ENCODE peak calls at places on chromosome X, in five cellular contexts. One of them, this sample, is unnamed.

GRCh38 chrX:127708155-127708554 is 344.0 kb downstream of the ACTRT1 start:
- DNase-seq in cardiac fibroblast: no peak
- DNase-seq in A549: no peak
- DNase-seq in endodermal cell: no peak
- DNase-seq in MM.1S: no peak
- DNase-seq in this sample: no peak

GRCh38 chrX:123803331-123803983 is 56.4 kb upstream of the XIAP start:
- DNase-seq in A549: peak; percentile 66
- DNase-seq in endodermal cell: peak; percentile 60
- DNase-seq in MM.1S: no peak
- DNase-seq in cardiac fibroblast: peak; percentile 56
- DNase-seq in this sample: peak; percentile 68

GRCh38 chrX:11406109-11406755 is 113.0 kb downstream of the AMELX start:
- DNase-seq in cardiac fibroblast: no peak
- DNase-seq in A549: no peak
- DNase-seq in endodermal cell: no peak
- DNase-seq in MM.1S: no peak
- DNase-seq in this sample: no peak

GRCh38 chrX:9832811-9833210 is 46.6 kb downstream of the SHROOM2 start:
- DNase-seq in cardiac fibroblast: no peak
- DNase-seq in MM.1S: peak; percentile 8
- DNase-seq in endodermal cell: peak; percentile 73
- DNase-seq in A549: no peak
- DNase-seq in this sample: peak; percentile 33

GRCh38 chrX:151517421-151517820 is 46.1 kb upstream of the PASD1 start:
- DNase-seq in cardiac fibroblast: no peak
- DNase-seq in A549: no peak
- DNase-seq in endodermal cell: no peak
- DNase-seq in MM.1S: no peak
- DNase-seq in this sample: no peak

GRCh38 chrX:12128017-12128416 is 10.3 kb upstream of the FRMPD4 start:
- DNase-seq in cardiac fibroblast: no peak
- DNase-seq in MM.1S: no peak
- DNase-seq in A549: no peak
- DNase-seq in endodermal cell: no peak
- DNase-seq in this sample: no peak

GRCh38 chrX:132612990-132613564 is 124.2 kb upstream of the MBNL3 start:
- DNase-seq in MM.1S: peak; percentile 22
- DNase-seq in cardiac fibroblast: peak; percentile 48
- DNase-seq in endodermal cell: peak; percentile 76
- DNase-seq in A549: no peak
- DNase-seq in this sample: peak; percentile 40

GRCh38 chrX:38225093-38225492 is 4.4 kb upstream of the SRPX start:
- DNase-seq in A549: no peak
- DNase-seq in endodermal cell: peak; percentile 52
- DNase-seq in MM.1S: no peak
- DNase-seq in cardiac fibroblast: no peak
- DNase-seq in this sample: no peak

GRCh38 chrX:106957856-106958255 is 37.7 kb downstream of the CLDN2 start:
- DNase-seq in MM.1S: no peak
- DNase-seq in A549: no peak
- DNase-seq in cardiac fibroblast: no peak
- DNase-seq in endodermal cell: no peak
- DNase-seq in this sample: no peak

GRCh38 chrX:43474321-43474720 is 181.8 kb upstream of the MAOA start:
- DNase-seq in endodermal cell: peak; percentile 71
- DNase-seq in A549: no peak
- DNase-seq in MM.1S: no peak
- DNase-seq in cardiac fibroblast: no peak
- DNase-seq in this sample: no peak

GRCh38 chrX:14884714-14885113 is 11.5 kb downstream of the MOSPD2 start:
- DNase-seq in MM.1S: no peak
- DNase-seq in cardiac fibroblast: no peak
- DNase-seq in endodermal cell: no peak
- DNase-seq in A549: no peak
- DNase-seq in this sample: no peak

GRCh38 chrX:27399146-27399456 is 64.0 kb downstream of the PPP4R3C start:
- DNase-seq in MM.1S: no peak
- DNase-seq in endodermal cell: no peak
- DNase-seq in cardiac fibroblast: no peak
- DNase-seq in A549: no peak
- DNase-seq in this sample: no peak

GRCh38 chrX:154374361-154375155 is at the start of gene FLNA:
- DNase-seq in cardiac fibroblast: no peak
- DNase-seq in endodermal cell: peak; percentile 83
- DNase-seq in MM.1S: peak; percentile 34
- DNase-seq in A549: no peak
- DNase-seq in this sample: peak; percentile 57

GRCh38 chrX:73577368-73577767 is 14.4 kb downstream of the CHIC1 start:
- DNase-seq in cardiac fibroblast: peak; percentile 75
- DNase-seq in A549: no peak
- DNase-seq in MM.1S: no peak
- DNase-seq in endodermal cell: no peak
- DNase-seq in this sample: no peak

GRCh38 chrX:11944486-11944885 is 186.4 kb downstream of the MSL3 start:
- DNase-seq in endodermal cell: peak; percentile 85
- DNase-seq in MM.1S: no peak
- DNase-seq in cardiac fibroblast: peak; percentile 75
- DNase-seq in A549: peak; percentile 11
- DNase-seq in this sample: peak; percentile 28

GRCh38 chrX:147912093-147912801 is 528 bp downstream of the FMR1 start:
- DNase-seq in MM.1S: peak; percentile 35
- DNase-seq in cardiac fibroblast: peak; percentile 40
- DNase-seq in endodermal cell: peak; percentile 68
- DNase-seq in A549: peak; percentile 22
- DNase-seq in this sample: peak; percentile 46

GRCh38 chrX:118698516-118699247 is 28.7 kb upstream of the IL13RA1 start:
- DNase-seq in cardiac fibroblast: no peak
- DNase-seq in endodermal cell: no peak
- DNase-seq in MM.1S: no peak
- DNase-seq in A549: no peak
- DNase-seq in this sample: no peak

GRCh38 chrX:152899874-152900719 is 2.2 kb downstream of the ZNF185 start:
- DNase-seq in A549: no peak
- DNase-seq in MM.1S: no peak
- DNase-seq in endodermal cell: peak; percentile 38
- DNase-seq in cardiac fibroblast: no peak
- DNase-seq in this sample: no peak

GRCh38 chrX:16436348-16437188 is 213.4 kb upstream of the S100G start:
- DNase-seq in cardiac fibroblast: peak; percentile 71
- DNase-seq in A549: peak; percentile 35
- DNase-seq in endodermal cell: peak; percentile 95
- DNase-seq in MM.1S: peak; percentile 48
- DNase-seq in this sample: peak; percentile 58

GRCh38 chrX:19440713-19441112 is 74.6 kb downstream of the MAP3K15 start:
- DNase-seq in endodermal cell: no peak
- DNase-seq in A549: no peak
- DNase-seq in MM.1S: no peak
- DNase-seq in cardiac fibroblast: peak; percentile 65
- DNase-seq in this sample: no peak

GRCh38 chrX:113950081-113950678 is 633.7 kb upstream of the HTR2C start:
- DNase-seq in endodermal cell: no peak
- DNase-seq in MM.1S: no peak
- DNase-seq in A549: no peak
- DNase-seq in cardiac fibroblast: no peak
- DNase-seq in this sample: no peak

GRCh38 chrX:154013001-154013421 is 6.7 kb downstream of the IRAK1 start:
- DNase-seq in endodermal cell: no peak
- DNase-seq in cardiac fibroblast: no peak
- DNase-seq in MM.1S: no peak
- DNase-seq in A549: no peak
- DNase-seq in this sample: no peak

GRCh38 chrX:66021407-66021757 is 18.5 kb downstream of the VSIG4 start:
- DNase-seq in endodermal cell: no peak
- DNase-seq in cardiac fibroblast: no peak
- DNase-seq in MM.1S: no peak
- DNase-seq in A549: no peak
- DNase-seq in this sample: no peak

GRCh38 chrX:138886769-138887168 is 175.3 kb upstream of the FGF13 start:
- DNase-seq in cardiac fibroblast: no peak
- DNase-seq in MM.1S: no peak
- DNase-seq in A549: no peak
- DNase-seq in endodermal cell: no peak
- DNase-seq in this sample: no peak

GRCh38 chrX:74063426-74064155 is 240.4 kb upstream of the ZCCHC13 start:
- DNase-seq in endodermal cell: no peak
- DNase-seq in MM.1S: no peak
- DNase-seq in cardiac fibroblast: no peak
- DNase-seq in A549: no peak
- DNase-seq in this sample: no peak

GRCh38 chrX:100297732-100298131 is 112.3 kb downstream of the PCDH19 start:
- DNase-seq in cardiac fibroblast: no peak
- DNase-seq in endodermal cell: no peak
- DNase-seq in MM.1S: no peak
- DNase-seq in A549: no peak
- DNase-seq in this sample: no peak

GRCh38 chrX:111083101-111083500 is 12.9 kb upstream of the PAK3 start:
- DNase-seq in cardiac fibroblast: no peak
- DNase-seq in endodermal cell: no peak
- DNase-seq in MM.1S: no peak
- DNase-seq in A549: no peak
- DNase-seq in this sample: no peak

GRCh38 chrX:24231780-24232179 is 82.1 kb downstream of the SUPT20HL2 start:
- DNase-seq in cardiac fibroblast: no peak
- DNase-seq in MM.1S: no peak
- DNase-seq in A549: no peak
- DNase-seq in endodermal cell: no peak
- DNase-seq in this sample: no peak
- H3K4me3 ChIP-seq in cardiac fibroblast: no peak overlapping the region
- H3K4me3 ChIP-seq in MM.1S: no peak overlapping the region
- H3K4me3 ChIP-seq in A549: no peak overlapping the region
- H3K4me3 ChIP-seq in endodermal cell: no peak overlapping the region
- H3K4me3 ChIP-seq in this sample: no peak overlapping the region

GRCh38 chrX:41858161-41858775 is 65.1 kb downstream of the CASK start:
- DNase-seq in cardiac fibroblast: no peak
- DNase-seq in MM.1S: no peak
- DNase-seq in endodermal cell: peak; percentile 80
- DNase-seq in A549: no peak
- DNase-seq in this sample: no peak

GRCh38 chrX:41862562-41863184 is 60.7 kb downstream of the CASK start:
- DNase-seq in MM.1S: no peak
- DNase-seq in cardiac fibroblast: no peak
- DNase-seq in endodermal cell: no peak
- DNase-seq in A549: no peak
- DNase-seq in this sample: no peak

GRCh38 chrX:41868392-41868977 is 54.9 kb downstream of the CASK start:
- DNase-seq in MM.1S: no peak
- DNase-seq in endodermal cell: no peak
- DNase-seq in A549: no peak
- DNase-seq in cardiac fibroblast: no peak
- DNase-seq in this sample: no peak

GRCh38 chrX:41857670-41858069 is 65.7 kb downstream of the CASK start:
- DNase-seq in cardiac fibroblast: no peak
- DNase-seq in A549: no peak
- DNase-seq in endodermal cell: no peak
- DNase-seq in MM.1S: no peak
- DNase-seq in this sample: no peak

GRCh38 chrX:41863343-41864203 is 59.8 kb downstream of the CASK start:
- DNase-seq in MM.1S: no peak
- DNase-seq in cardiac fibroblast: no peak
- DNase-seq in endodermal cell: no peak
- DNase-seq in A549: no peak
- DNase-seq in this sample: no peak
- TF ChIP-seq CTCF in MM.1S: peak; percentile 4
- TF ChIP-seq CTCF in cardiac fibroblast: no peak
- TF ChIP-seq CTCF in endodermal cell: peak; percentile 51
- TF ChIP-seq CTCF in A549: no peak
- TF ChIP-seq CTCF in this sample: no peak

GRCh38 chrX:136765957-136766356 is 14.8 kb downstream of the ARHGEF6 start:
- DNase-seq in MM.1S: no peak
- DNase-seq in A549: no peak
- DNase-seq in endodermal cell: no peak
- DNase-seq in cardiac fibroblast: no peak
- DNase-seq in this sample: no peak
- H3K4me3 ChIP-seq in MM.1S: no peak overlapping the region
- H3K4me3 ChIP-seq in A549: no peak overlapping the region
- H3K4me3 ChIP-seq in endodermal cell: no peak overlapping the region
- H3K4me3 ChIP-seq in cardiac fibroblast: no peak overlapping the region
- H3K4me3 ChIP-seq in this sample: no peak overlapping the region

DNA sequence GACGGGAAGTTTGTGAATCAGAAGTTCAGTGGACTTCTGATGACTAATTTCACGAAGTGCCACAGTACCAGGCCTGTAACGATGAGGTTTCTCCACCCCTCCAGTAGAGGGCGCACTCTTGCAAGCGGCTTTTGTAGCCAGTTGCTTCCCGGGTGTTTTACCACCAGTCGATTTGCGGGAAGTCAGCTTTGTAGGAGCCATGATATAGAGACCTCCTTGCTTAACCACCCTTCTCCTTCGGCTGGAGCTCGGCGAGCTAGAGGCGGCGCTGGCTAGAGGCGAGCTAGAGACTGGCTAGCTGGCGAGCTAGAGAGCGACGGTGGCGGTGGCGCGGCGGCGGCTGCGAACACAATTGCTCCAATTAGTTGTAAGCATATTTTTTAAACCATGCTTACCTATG is 72.0 kb downstream of the IL1RAPL1 start:
- DNase-seq in A549: no peak
- DNase-seq in cardiac fibroblast: no peak
- DNase-seq in endodermal cell: peak; percentile 52
- DNase-seq in MM.1S: no peak
- DNase-seq in this sample: peak; percentile 3
- TF ChIP-seq CTCF in A549: no peak
- TF ChIP-seq CTCF in cardiac fibroblast: no peak
- TF ChIP-seq CTCF in endodermal cell: peak; percentile 78
- TF ChIP-seq CTCF in MM.1S: peak; percentile 29
- TF ChIP-seq CTCF in this sample: peak; percentile 26

DNA sequence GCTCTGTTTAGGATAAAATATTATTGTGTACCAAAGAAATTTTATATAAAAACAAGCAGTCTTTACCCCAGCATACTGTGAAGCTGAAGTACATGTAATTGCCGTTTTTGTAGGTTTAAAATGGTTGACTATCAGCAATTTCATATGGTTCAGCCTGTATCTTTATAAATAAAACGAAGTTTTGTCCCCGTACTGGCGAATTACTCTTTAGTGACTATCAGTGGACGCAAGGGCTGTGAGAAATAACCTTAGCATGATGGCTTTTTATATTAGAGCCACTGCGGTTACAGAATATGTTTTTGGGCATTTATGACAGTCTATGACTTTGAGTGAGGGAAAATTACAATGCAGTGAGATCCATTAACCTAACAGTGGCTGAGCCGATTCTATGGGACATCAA is 1.2 kb downstream of the GPM6B start:
- DNase-seq in endodermal cell: no peak
- DNase-seq in MM.1S: no peak
- DNase-seq in cardiac fibroblast: no peak
- DNase-seq in A549: no peak
- DNase-seq in this sample: no peak
- H3K4me3 ChIP-seq in endodermal cell: no peak overlapping the region
- H3K4me3 ChIP-seq in MM.1S: no peak overlapping the region
- H3K4me3 ChIP-seq in cardiac fibroblast: no peak overlapping the region
- H3K4me3 ChIP-seq in A549: no peak overlapping the region
- H3K4me3 ChIP-seq in this sample: no peak overlapping the region

DNA sequence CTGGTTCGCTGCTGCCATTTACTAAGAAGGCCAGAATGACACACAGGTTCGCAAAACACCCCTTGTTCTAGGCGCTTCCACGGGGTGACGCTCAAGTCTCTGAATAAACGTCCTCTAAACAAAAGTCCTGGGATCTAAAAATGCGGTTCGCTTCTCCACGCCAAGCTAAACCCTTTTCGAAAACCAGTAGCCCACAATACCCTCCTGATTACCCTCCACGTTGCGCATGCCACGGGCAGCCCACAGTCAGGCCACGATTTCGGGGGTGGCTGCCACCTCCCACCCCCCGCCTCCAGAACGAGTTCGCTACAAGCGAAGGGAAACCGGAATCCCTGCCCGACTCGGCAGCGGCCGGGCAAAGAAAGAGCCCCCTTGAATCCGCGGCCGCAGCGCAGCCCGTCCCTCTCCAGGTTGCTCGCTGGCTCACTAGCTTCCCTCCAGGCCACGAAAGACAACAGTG is 423 bp downstream of the RPL39 start:
- DNase-seq in MM.1S: peak; percentile 30
- DNase-seq in endodermal cell: peak; percentile 47
- DNase-seq in cardiac fibroblast: peak; percentile 43
- DNase-seq in A549: no peak
- DNase-seq in this sample: peak; percentile 58
- TF ChIP-seq CTCF in MM.1S: peak; percentile 36
- TF ChIP-seq CTCF in endodermal cell: no peak
- TF ChIP-seq CTCF in cardiac fibroblast: no peak
- TF ChIP-seq CTCF in A549: no peak
- TF ChIP-seq CTCF in this sample: no peak